ENCODE peak calls at places on chromosomes 2 and 18, in nine cellular contexts. H, S, R, M, Y, C, Z, F and E are unnamed samples.

GRCh38 chr18:9150116-9150515 is 13.5 kb downstream of the ANKRD12 start:
- DNase-seq in H (no peak), S (no peak), R (no peak), M (no peak), Y (no peak), C (no peak), Z (no peak), F (no peak), E (no peak)

GRCh38 chr2:241810304-241811208 is 1.6 kb downstream of the NEU4 start:
- DNase-seq in H (no peak), S (no peak), R (no peak), M (no peak), Y (no peak), C (peak; percentile 24), Z (no peak), F (no peak), E (peak; percentile 21)

GRCh38 chr2:30862054-30862651 is 54.9 kb upstream of the CAPN13 start:
- DNase-seq in H (no peak), S (peak; percentile 70), R (peak; percentile 44), M (no peak), Y (peak; percentile 73), C (peak; percentile 63), Z (peak; percentile 6), F (peak; percentile 62), E (peak; percentile 61)

GRCh38 chr2:188333751-188334524 is 42.3 kb downstream of the GULP1 start:
- DNase-seq in H (no peak), S (no peak), R (no peak), M (no peak), Y (no peak), C (peak; percentile 27), Z (no peak), F (no peak), E (no peak)

GRCh38 chr2:51981813-51982212 is 949.9 kb upstream of the NRXN1 start:
- DNase-seq in H (no peak), S (no peak), R (peak; percentile 7), M (no peak), Y (no peak), C (no peak), Z (no peak), F (no peak), E (no peak)

GRCh38 chr18:33157893-33158292 is 282.6 kb downstream of the CCDC178 start:
- DNase-seq in H (no peak), S (no peak), R (no peak), M (no peak), Y (no peak), C (no peak), Z (no peak), F (no peak), E (no peak)

GRCh38 chr18:9901377-9901776 is 12.4 kb upstream of the VAPA start:
- DNase-seq in H (no peak), S (no peak), R (no peak), M (no peak), Y (no peak), C (no peak), Z (no peak), F (no peak), E (no peak)

GRCh38 chr2:235538989-235539388 is 45.1 kb downstream of the AGAP1 start:
- DNase-seq in H (no peak), S (no peak), R (peak; percentile 47), M (no peak), Y (peak; percentile 22), C (no peak), Z (no peak), F (no peak), E (no peak)

GRCh38 chr18:26489191-26489590 is 59.2 kb downstream of the KCTD1 start:
- DNase-seq in H (no peak), S (no peak), R (no peak), M (no peak), Y (no peak), C (no peak), Z (no peak), F (no peak), E (no peak)

GRCh38 chr2:69791045-69791444 is 38.4 kb upstream of the GMCL1 start:
- DNase-seq in H (no peak), S (no peak), R (no peak), M (no peak), Y (no peak), C (no peak), Z (no peak), F (no peak), E (no peak)

GRCh38 chr2:45932278-45932975 is 281.0 kb downstream of the PRKCE start:
- DNase-seq in H (no peak), S (no peak), R (no peak), M (no peak), Y (no peak), C (no peak), Z (no peak), F (no peak), E (no peak)

GRCh38 chr2:172704072-172704936 is 31.3 kb upstream of the RAPGEF4 start:
- DNase-seq in H (no peak), S (peak; percentile 49), R (no peak), M (no peak), Y (no peak), C (no peak), Z (no peak), F (peak; percentile 40), E (peak; percentile 41)

GRCh38 chr2:44668336-44668735 is 273.2 kb upstream of the SIX3 start:
- DNase-seq in H (no peak), S (no peak), R (no peak), M (peak; percentile 9), Y (no peak), C (no peak), Z (no peak), F (peak; percentile 45), E (peak; percentile 34)

GRCh38 chr18:8800445-8800844 is 95.1 kb downstream of the MTCL1 start:
- DNase-seq in H (no peak), S (no peak), R (no peak), M (no peak), Y (no peak), C (no peak), Z (peak; percentile 98), F (no peak), E (no peak)

GRCh38 chr2:65901809-65902208 is 469.4 kb upstream of the SPRED2 start:
- DNase-seq in H (no peak), S (no peak), R (no peak), M (no peak), Y (no peak), C (no peak), Z (no peak), F (no peak), E (no peak)

GRCh38 chr2:235050992-235051351 is 99.2 kb downstream of the SH3BP4 start:
- DNase-seq in H (no peak), S (no peak), R (peak; percentile 92), M (no peak), Y (peak; percentile 83), C (no peak), Z (peak; percentile 83), F (no peak), E (no peak)

GRCh38 chr2:127174176-127174575 is 45.9 kb downstream of the CYP27C1 start:
- DNase-seq in H (no peak), S (peak; percentile 45), R (no peak), M (no peak), Y (no peak), C (no peak), Z (no peak), F (peak; percentile 59), E (no peak)
- TF ChIP-seq CTCF in H (no peak), S (peak; percentile 42), R (peak; percentile 32), M (peak; percentile 26), Y (no peak), C (peak; percentile 29), Z (peak; percentile 58), F (no peak), E (peak; percentile 34)

GRCh38 chr2:43595603-43596412 is at the start of gene THADA:
- DNase-seq in H (peak; percentile 91), S (peak; percentile 97), R (peak; percentile 93), M (peak; percentile 95), Y (peak; percentile 100), C (peak; percentile 99), Z (peak; percentile 94), F (peak; percentile 97), E (peak; percentile 93)

GRCh38 chr2:43593241-43593640 is 2.6 kb downstream of the THADA start:
- DNase-seq in H (no peak), S (no peak), R (no peak), M (no peak), Y (no peak), C (no peak), Z (no peak), F (no peak), E (no peak)

GRCh38 chr2:43594875-43595274 is 963 bp downstream of the THADA start:
- DNase-seq in H (no peak), S (no peak), R (no peak), M (no peak), Y (no peak), C (no peak), Z (no peak), F (no peak), E (no peak)

GRCh38 chr2:43592443-43592842 is 3.4 kb downstream of the THADA start:
- DNase-seq in H (no peak), S (no peak), R (no peak), M (no peak), Y (no peak), C (no peak), Z (no peak), F (no peak), E (no peak)
- TF ChIP-seq CTCF in H (no peak), S (no peak), R (no peak), M (no peak), Y (no peak), C (no peak), Z (peak; percentile 13), F (no peak), E (no peak)

DNA sequence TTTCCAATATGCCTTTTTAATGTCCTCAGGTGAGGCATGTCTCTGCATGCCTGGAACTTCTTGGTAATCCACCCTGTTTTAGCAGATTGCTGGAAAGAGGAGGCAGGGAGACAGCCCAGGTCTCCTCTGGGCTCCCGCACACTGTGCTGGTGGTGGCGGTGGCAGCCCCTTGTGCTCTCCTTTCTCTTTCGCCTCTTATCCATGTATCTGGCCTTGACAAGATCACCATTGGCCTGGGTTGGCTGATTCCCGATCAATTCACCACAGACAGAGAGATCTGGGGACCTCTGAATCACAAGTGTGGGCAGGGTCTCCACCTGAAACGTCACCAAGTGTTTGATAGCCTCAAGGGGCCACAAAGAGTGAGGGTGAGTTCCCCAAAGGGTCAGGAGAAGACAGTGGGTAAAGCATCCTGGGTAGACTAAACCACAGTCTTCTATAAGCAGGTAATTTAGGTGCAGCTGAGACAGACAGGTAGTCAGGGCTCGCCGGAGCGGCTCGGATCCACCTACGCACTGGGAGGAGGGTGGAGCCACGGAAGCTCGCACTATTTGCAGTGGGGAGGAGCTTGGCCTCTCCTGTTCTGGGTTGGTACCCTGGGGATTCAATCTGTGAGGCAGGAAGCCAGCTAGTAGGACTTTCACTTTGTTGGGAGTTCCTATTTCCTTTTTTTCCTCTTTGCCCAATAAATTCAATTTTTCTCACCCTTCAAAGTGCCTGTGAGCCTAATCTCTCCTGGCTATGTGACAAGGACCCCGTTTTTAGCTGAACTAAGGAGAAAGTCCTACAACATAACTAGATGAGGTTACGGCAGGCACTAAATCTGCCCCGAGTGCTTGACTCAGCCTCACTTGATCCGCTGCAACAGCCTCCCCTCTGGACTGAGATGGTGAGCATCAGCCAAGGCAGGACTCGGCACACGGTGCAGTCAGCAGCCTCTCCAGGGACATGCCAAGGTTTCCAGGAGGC is 57.6 kb downstream of the SLC4A3 start:
- DNase-seq in H (peak; percentile 9), S (peak; percentile 22), R (no peak), M (peak; percentile 72), Y (peak; percentile 62), C (no peak), Z (no peak), F (peak; percentile 65), E (peak; percentile 70)
- TF ChIP-seq CTCF in H (no peak), S (no peak), R (no peak), M (no peak), Y (no peak), C (no peak), Z (no peak), F (no peak), E (no peak)

GRCh38 chr2:53040536-53041229 is 726.9 kb upstream of the CHAC2 start:
- DNase-seq in H (no peak), S (no peak), R (no peak), M (no peak), Y (no peak), C (no peak), Z (no peak), F (no peak), E (no peak)
- TF ChIP-seq CTCF in H (no peak), S (peak; percentile 62), R (no peak), M (no peak), Y (no peak), C (peak; percentile 10), Z (peak; percentile 28), F (no peak), E (no peak)